ENCODE peak calls at places on chromosomes 12 and 14, in ten cellular contexts. One of them, this sample, is unnamed.
A peak's percentile ranks its signal among the peaks of the same experiment; 100 is the strongest.

GRCh38 chr12:65891219-65891618 is 66.9 kb downstream of the HMGA2 start:
- DNase-seq in breast epithelium: no peak
- DNase-seq in HCT116: no peak
- DNase-seq in right lobe of liver: no peak
- DNase-seq in IMR-90: peak; percentile 57
- DNase-seq in HepG2: no peak
- DNase-seq in A549: no peak
- DNase-seq in body of pancreas: no peak
- DNase-seq in stomach: no peak
- DNase-seq in ovary: no peak
- DNase-seq in this sample: no peak

GRCh38 chr14:99270491-99271287 is 1.3 kb downstream of the BCL11B start:
- DNase-seq in breast epithelium: no peak
- DNase-seq in HCT116: no peak
- DNase-seq in right lobe of liver: no peak
- DNase-seq in IMR-90: no peak
- DNase-seq in HepG2: no peak
- DNase-seq in A549: no peak
- DNase-seq in body of pancreas: no peak
- DNase-seq in stomach: no peak
- DNase-seq in ovary: no peak
- DNase-seq in this sample: no peak

GRCh38 chr14:73239463-73240241 is 2.3 kb downstream of the PAPLN start:
- DNase-seq in breast epithelium: no peak
- DNase-seq in HCT116: no peak
- DNase-seq in right lobe of liver: peak; percentile 60
- DNase-seq in IMR-90: peak; percentile 49
- DNase-seq in HepG2: no peak
- DNase-seq in A549: no peak
- DNase-seq in body of pancreas: peak; percentile 54
- DNase-seq in stomach: no peak
- DNase-seq in ovary: peak; percentile 75
- DNase-seq in this sample: no peak

GRCh38 chr12:27733791-27734190 is 23.2 kb downstream of the MRPS35 start:
- DNase-seq in breast epithelium: no peak
- DNase-seq in HCT116: no peak
- DNase-seq in right lobe of liver: no peak
- DNase-seq in IMR-90: no peak
- DNase-seq in HepG2: no peak
- DNase-seq in A549: no peak
- DNase-seq in body of pancreas: no peak
- DNase-seq in stomach: no peak
- DNase-seq in ovary: no peak
- DNase-seq in this sample: no peak

GRCh38 chr14:61730756-61731373 is 31.4 kb upstream of the SNAPC1 start:
- DNase-seq in breast epithelium: no peak
- DNase-seq in HCT116: no peak
- DNase-seq in right lobe of liver: no peak
- DNase-seq in IMR-90: no peak
- DNase-seq in HepG2: no peak
- DNase-seq in A549: no peak
- DNase-seq in body of pancreas: no peak
- DNase-seq in stomach: no peak
- DNase-seq in ovary: no peak
- DNase-seq in this sample: no peak

GRCh38 chr12:1919284-1919683 is 832 bp upstream of the CACNA2D4 start:
- DNase-seq in breast epithelium: no peak
- DNase-seq in HCT116: no peak
- DNase-seq in right lobe of liver: no peak
- DNase-seq in IMR-90: no peak
- DNase-seq in HepG2: no peak
- DNase-seq in A549: no peak
- DNase-seq in body of pancreas: no peak
- DNase-seq in stomach: no peak
- DNase-seq in ovary: no peak
- DNase-seq in this sample: peak; percentile 58

GRCh38 chr12:47774664-47775063 is 1.6 kb downstream of the SLC48A1 start:
- DNase-seq in breast epithelium: no peak
- DNase-seq in HCT116: no peak
- DNase-seq in right lobe of liver: no peak
- DNase-seq in IMR-90: no peak
- DNase-seq in HepG2: no peak
- DNase-seq in A549: no peak
- DNase-seq in body of pancreas: no peak
- DNase-seq in stomach: no peak
- DNase-seq in ovary: no peak
- DNase-seq in this sample: no peak

GRCh38 chr12:106086696-106087095 is 52.1 kb downstream of the NUAK1 start:
- DNase-seq in breast epithelium: no peak
- DNase-seq in HCT116: no peak
- DNase-seq in right lobe of liver: no peak
- DNase-seq in IMR-90: no peak
- DNase-seq in HepG2: no peak
- DNase-seq in A549: no peak
- DNase-seq in body of pancreas: no peak
- DNase-seq in stomach: no peak
- DNase-seq in ovary: no peak
- DNase-seq in this sample: no peak

GRCh38 chr12:53171725-53172329 is 8.7 kb upstream of the ZNF740 start:
- DNase-seq in breast epithelium: peak; percentile 66
- DNase-seq in HCT116: no peak
- DNase-seq in right lobe of liver: peak; percentile 74
- DNase-seq in IMR-90: no peak
- DNase-seq in HepG2: peak; percentile 34
- DNase-seq in A549: no peak
- DNase-seq in body of pancreas: no peak
- DNase-seq in stomach: no peak
- DNase-seq in ovary: no peak
- DNase-seq in this sample: no peak

GRCh38 chr12:53173085-53173715 is 7.3 kb upstream of the ZNF740 start:
- DNase-seq in breast epithelium: peak; percentile 41
- DNase-seq in HCT116: no peak
- DNase-seq in right lobe of liver: no peak
- DNase-seq in IMR-90: peak; percentile 53
- DNase-seq in HepG2: no peak
- DNase-seq in A549: no peak
- DNase-seq in body of pancreas: no peak
- DNase-seq in stomach: no peak
- DNase-seq in ovary: no peak
- DNase-seq in this sample: no peak

GRCh38 chr12:53172352-53172751 is 8.2 kb upstream of the ZNF740 start:
- DNase-seq in breast epithelium: peak; percentile 40
- DNase-seq in HCT116: no peak
- DNase-seq in right lobe of liver: no peak
- DNase-seq in IMR-90: peak; percentile 81
- DNase-seq in HepG2: no peak
- DNase-seq in A549: no peak
- DNase-seq in body of pancreas: no peak
- DNase-seq in stomach: no peak
- DNase-seq in ovary: no peak
- DNase-seq in this sample: no peak

GRCh38 chr12:53176750-53177149 is 3.8 kb upstream of the ZNF740 start:
- DNase-seq in breast epithelium: no peak
- DNase-seq in HCT116: no peak
- DNase-seq in right lobe of liver: no peak
- DNase-seq in IMR-90: no peak
- DNase-seq in HepG2: no peak
- DNase-seq in A549: no peak
- DNase-seq in body of pancreas: no peak
- DNase-seq in stomach: no peak
- DNase-seq in ovary: no peak
- DNase-seq in this sample: no peak

DNA sequence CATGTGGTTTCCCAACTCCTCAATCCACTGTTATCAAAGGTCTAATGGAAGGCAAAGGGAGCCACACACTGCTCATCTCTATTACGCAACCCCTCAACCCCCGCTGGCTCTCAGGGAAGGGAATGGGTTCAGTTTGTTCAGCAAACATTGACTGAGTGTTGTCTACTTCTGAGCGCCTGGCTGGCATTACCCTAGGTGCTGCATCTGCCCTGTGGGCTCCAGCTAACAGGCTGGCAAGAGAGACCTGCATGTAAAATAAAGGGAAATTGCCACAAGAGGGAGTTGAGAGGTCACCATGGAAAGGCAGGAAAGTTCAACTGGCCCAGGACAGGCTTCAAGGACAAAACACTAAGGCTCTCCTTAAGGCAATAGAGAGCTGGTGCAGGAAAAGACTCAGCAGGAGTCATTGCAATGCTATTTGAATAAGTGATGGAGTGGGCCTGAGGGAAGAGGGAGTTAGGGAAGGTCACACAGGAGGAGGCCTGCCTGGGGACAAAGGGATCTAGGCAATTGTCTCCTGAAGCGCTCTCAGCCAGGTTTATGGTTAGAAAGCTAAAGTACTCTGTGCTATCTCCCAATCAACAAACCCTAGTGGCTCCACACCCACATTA is 5.5 kb upstream of the ZNF740 start:
- DNase-seq in breast epithelium: peak; percentile 54
- DNase-seq in HCT116: no peak
- DNase-seq in right lobe of liver: peak; percentile 93
- DNase-seq in IMR-90: peak; percentile 42
- DNase-seq in HepG2: peak; percentile 94
- DNase-seq in A549: peak; percentile 72
- DNase-seq in body of pancreas: peak; percentile 37
- DNase-seq in stomach: no peak
- DNase-seq in ovary: no peak
- DNase-seq in this sample: no peak
- TF ChIP-seq POLR2A in breast epithelium: no peak
- TF ChIP-seq POLR2A in HCT116: no peak
- TF ChIP-seq POLR2A in right lobe of liver: no peak
- TF ChIP-seq POLR2A in IMR-90: no peak
- TF ChIP-seq POLR2A in HepG2: no peak
- TF ChIP-seq POLR2A in A549: no peak
- TF ChIP-seq POLR2A in body of pancreas: no peak
- TF ChIP-seq POLR2A in stomach: no peak
- TF ChIP-seq POLR2A in ovary: no peak
- TF ChIP-seq POLR2A in this sample: no peak

DNA sequence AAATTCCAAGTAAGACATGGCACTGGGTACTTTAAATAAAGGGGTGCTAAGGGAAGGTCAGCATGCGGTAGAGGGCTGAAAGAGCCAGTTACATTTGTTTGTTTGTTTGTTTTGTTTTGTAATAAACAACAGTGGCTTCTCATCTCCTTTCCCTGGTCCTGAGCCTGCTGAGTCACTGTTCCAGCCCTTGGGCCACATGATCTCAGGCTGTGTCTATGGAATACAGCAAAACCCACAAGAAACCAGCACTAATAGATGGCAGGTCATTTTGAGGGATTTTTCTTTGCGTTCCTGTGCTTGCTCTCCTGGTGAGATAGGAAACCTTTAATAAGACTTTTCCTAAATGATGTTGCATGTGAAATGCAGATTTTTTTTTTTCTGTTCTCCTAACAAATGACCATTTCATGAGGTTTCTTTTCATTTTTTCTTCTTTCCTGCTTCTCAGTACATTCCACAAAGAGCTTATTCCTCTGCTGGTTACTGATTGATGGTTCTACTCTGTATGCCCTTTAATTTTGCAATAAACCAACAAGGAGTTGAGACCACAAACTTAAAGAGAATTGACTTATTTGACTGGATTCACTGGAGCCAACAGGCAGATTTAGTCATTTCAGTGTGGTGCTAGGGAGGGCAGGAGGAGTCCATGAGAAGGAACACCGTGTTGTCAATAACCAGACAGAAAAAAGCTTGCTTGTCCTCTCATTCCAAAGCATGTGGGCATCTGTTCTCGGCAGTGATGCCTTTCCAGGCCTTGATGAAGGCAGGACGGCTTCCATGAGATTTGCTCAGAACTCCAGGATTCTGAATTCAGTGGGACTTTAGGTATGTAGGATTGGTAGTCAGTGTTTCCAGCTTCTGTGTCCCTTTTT is 459.2 kb downstream of the RAD51B start:
- DNase-seq in breast epithelium: no peak
- DNase-seq in HCT116: peak; percentile 6
- DNase-seq in right lobe of liver: peak; percentile 56
- DNase-seq in IMR-90: peak; percentile 64
- DNase-seq in HepG2: peak; percentile 90
- DNase-seq in A549: peak; percentile 37
- DNase-seq in body of pancreas: no peak
- DNase-seq in stomach: no peak
- DNase-seq in ovary: peak; percentile 45
- DNase-seq in this sample: no peak
- H3K27ac ChIP-seq in breast epithelium: peak overlapping the region; percentile 16
- H3K27ac ChIP-seq in HCT116: peak overlapping the region; percentile 3
- H3K27ac ChIP-seq in right lobe of liver: peak overlapping the region; percentile 73
- H3K27ac ChIP-seq in IMR-90: peak overlapping the region; percentile 25
- H3K27ac ChIP-seq in HepG2: peak overlapping the region; percentile 58
- H3K27ac ChIP-seq in A549: peak overlapping the region; percentile 84
- H3K27ac ChIP-seq in body of pancreas: peak overlapping the region; percentile 17
- H3K27ac ChIP-seq in stomach: no peak overlapping the region
- H3K27ac ChIP-seq in ovary: no peak overlapping the region
- H3K27ac ChIP-seq in this sample: peak overlapping the region; percentile 87

DNA sequence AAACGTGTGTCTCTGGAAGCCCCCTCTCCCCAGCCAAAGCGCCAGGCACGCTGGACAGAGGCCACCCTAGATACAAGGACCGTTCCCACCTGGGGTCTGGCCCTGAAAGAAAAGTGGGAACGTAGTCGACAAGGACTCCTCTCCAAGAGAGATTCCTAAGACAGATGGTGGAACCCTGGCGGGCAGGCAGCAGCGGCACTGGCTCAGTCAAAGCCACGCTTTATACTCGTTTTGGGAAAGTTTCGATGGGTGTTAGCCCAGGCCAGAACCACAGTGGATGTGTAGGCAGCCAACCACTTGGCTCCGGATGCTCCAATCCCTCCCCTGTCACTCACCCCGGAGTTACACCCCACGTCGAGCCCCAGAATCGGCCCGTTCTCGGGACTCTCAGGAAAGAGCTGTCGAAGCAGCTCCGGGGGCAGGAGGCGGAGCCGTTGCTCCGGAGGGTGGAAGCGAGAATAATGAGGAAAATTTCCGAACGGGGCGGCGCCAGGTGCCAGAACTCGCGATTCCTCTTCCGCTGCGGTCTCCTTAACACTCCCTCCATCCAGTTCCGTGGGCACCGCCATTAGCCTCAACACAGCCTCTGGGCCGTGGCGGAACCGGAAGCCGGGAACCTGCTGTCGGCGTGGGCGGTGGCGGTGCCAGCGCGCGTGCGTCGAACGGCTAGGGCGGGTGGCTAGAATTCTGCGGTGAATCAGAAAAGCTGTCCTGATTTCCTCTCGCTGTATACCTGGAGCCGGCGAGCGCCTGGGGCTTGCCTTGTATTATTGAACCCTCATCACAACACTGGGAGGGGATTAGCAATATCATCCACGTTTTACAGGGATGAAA is at the start of gene BCDIN3D:
- DNase-seq in breast epithelium: peak; percentile 91
- DNase-seq in HCT116: peak; percentile 83
- DNase-seq in right lobe of liver: peak; percentile 95
- DNase-seq in IMR-90: peak; percentile 91
- DNase-seq in HepG2: peak; percentile 83
- DNase-seq in A549: peak; percentile 78
- DNase-seq in body of pancreas: peak; percentile 93
- DNase-seq in stomach: peak; percentile 94
- DNase-seq in ovary: peak; percentile 90
- DNase-seq in this sample: peak; percentile 99
- TF ChIP-seq POLR2A in breast epithelium: peak; percentile 61
- TF ChIP-seq POLR2A in HCT116: no peak
- TF ChIP-seq POLR2A in right lobe of liver: peak; percentile 80
- TF ChIP-seq POLR2A in IMR-90: peak; percentile 83
- TF ChIP-seq POLR2A in HepG2: peak; percentile 83
- TF ChIP-seq POLR2A in A549: peak; percentile 91
- TF ChIP-seq POLR2A in body of pancreas: peak; percentile 74
- TF ChIP-seq POLR2A in stomach: no peak
- TF ChIP-seq POLR2A in ovary: peak; percentile 85
- TF ChIP-seq POLR2A in this sample: no peak

GRCh38 chr12:31494455-31494854 is 96.5 kb downstream of the DENND5B start:
- DNase-seq in breast epithelium: no peak
- DNase-seq in HCT116: no peak
- DNase-seq in right lobe of liver: no peak
- DNase-seq in IMR-90: no peak
- DNase-seq in HepG2: no peak
- DNase-seq in A549: no peak
- DNase-seq in body of pancreas: no peak
- DNase-seq in stomach: no peak
- DNase-seq in ovary: no peak
- DNase-seq in this sample: no peak

GRCh38 chr12:31492599-31493196 is 98.2 kb downstream of the DENND5B start:
- DNase-seq in breast epithelium: no peak
- DNase-seq in HCT116: no peak
- DNase-seq in right lobe of liver: no peak
- DNase-seq in IMR-90: no peak
- DNase-seq in HepG2: no peak
- DNase-seq in A549: no peak
- DNase-seq in body of pancreas: no peak
- DNase-seq in stomach: no peak
- DNase-seq in ovary: no peak
- DNase-seq in this sample: no peak

GRCh38 chr12:31491819-31492598 is 98.9 kb downstream of the DENND5B start:
- DNase-seq in breast epithelium: no peak
- DNase-seq in HCT116: peak; percentile 93
- DNase-seq in right lobe of liver: no peak
- DNase-seq in IMR-90: peak; percentile 85
- DNase-seq in HepG2: peak; percentile 31
- DNase-seq in A549: peak; percentile 29
- DNase-seq in body of pancreas: no peak
- DNase-seq in stomach: no peak
- DNase-seq in ovary: no peak
- DNase-seq in this sample: no peak

GRCh38 chr12:31488737-31489338 is 102.1 kb downstream of the DENND5B start:
- DNase-seq in breast epithelium: no peak
- DNase-seq in HCT116: no peak
- DNase-seq in right lobe of liver: no peak
- DNase-seq in IMR-90: no peak
- DNase-seq in HepG2: no peak
- DNase-seq in A549: no peak
- DNase-seq in body of pancreas: no peak
- DNase-seq in stomach: no peak
- DNase-seq in ovary: no peak
- DNase-seq in this sample: no peak

DNA sequence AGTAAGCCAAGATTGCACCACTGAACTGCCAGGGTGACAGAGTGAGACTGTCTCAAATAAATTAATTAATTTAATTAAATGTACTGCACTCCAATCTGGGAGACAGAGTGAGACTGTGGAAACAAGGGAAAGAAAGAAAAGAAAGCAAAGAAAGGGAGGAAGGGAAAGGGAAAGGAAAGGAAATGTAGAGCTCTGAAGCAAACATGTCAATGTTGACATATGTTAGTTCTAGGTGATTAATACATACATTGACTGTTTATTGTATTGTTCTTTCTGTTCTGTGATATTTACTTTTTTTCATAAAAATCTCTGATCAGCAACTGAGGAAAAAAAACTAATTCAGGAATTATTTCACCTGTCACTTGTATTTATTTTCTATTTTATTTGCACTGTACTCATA is 99.5 kb downstream of the DENND5B start:
- DNase-seq in breast epithelium: no peak
- DNase-seq in HCT116: no peak
- DNase-seq in right lobe of liver: no peak
- DNase-seq in IMR-90: no peak
- DNase-seq in HepG2: no peak
- DNase-seq in A549: no peak
- DNase-seq in body of pancreas: no peak
- DNase-seq in stomach: no peak
- DNase-seq in ovary: no peak
- DNase-seq in this sample: no peak
- H3K27ac ChIP-seq in breast epithelium: peak overlapping the region; percentile 56
- H3K27ac ChIP-seq in HCT116: peak overlapping the region; percentile 95
- H3K27ac ChIP-seq in right lobe of liver: no peak overlapping the region
- H3K27ac ChIP-seq in IMR-90: peak overlapping the region; percentile 63
- H3K27ac ChIP-seq in HepG2: no peak overlapping the region
- H3K27ac ChIP-seq in A549: peak overlapping the region; percentile 86
- H3K27ac ChIP-seq in body of pancreas: no peak overlapping the region
- H3K27ac ChIP-seq in stomach: peak overlapping the region; percentile 58
- H3K27ac ChIP-seq in ovary: no peak overlapping the region
- H3K27ac ChIP-seq in this sample: no peak overlapping the region

This sample was measured in spleen.